ENCODE peak calls at places on chromosome 12, in ten cellular contexts. One of them, this sample, is unnamed.

GRCh38 chr12:106131671-106132070 is 7.1 kb downstream of the NUAK1 start:
- DNase-seq in RPMI8226: no peak
- DNase-seq in astrocyte of the cerebellum: no peak
- DNase-seq in Right ventricle myocardium inferior: no peak
- DNase-seq in effector memory CD8-positive, alpha-beta T cell: no peak
- DNase-seq in esophagus muscularis mucosa: no peak
- DNase-seq in islet precursor cell: peak
- DNase-seq in Right ventricle myocardium superior: no peak
- DNase-seq in transverse colon: no peak
- DNase-seq in activated CD4-positive, alpha-beta T cell treated with anti-CD3 and anti-CD28 coated beads, Interleukin-2, amount 50 U/mL, for 4 hours: no peak
- DNase-seq in this sample: no peak

GRCh38 chr12:103268831-103269514 is 226.8 kb downstream of the C12orf42 start:
- DNase-seq in RPMI8226: peak
- DNase-seq in astrocyte of the cerebellum: no peak
- DNase-seq in Right ventricle myocardium inferior: no peak
- DNase-seq in effector memory CD8-positive, alpha-beta T cell: no peak
- DNase-seq in esophagus muscularis mucosa: no peak
- DNase-seq in islet precursor cell: no peak
- DNase-seq in Right ventricle myocardium superior: no peak
- DNase-seq in transverse colon: no peak
- DNase-seq in activated CD4-positive, alpha-beta T cell treated with anti-CD3 and anti-CD28 coated beads, Interleukin-2, amount 50 U/mL, for 4 hours: no peak
- DNase-seq in this sample: no peak

GRCh38 chr12:82412246-82412645 is 53.9 kb downstream of the METTL25 start:
- DNase-seq in RPMI8226: no peak
- DNase-seq in astrocyte of the cerebellum: no peak
- DNase-seq in Right ventricle myocardium inferior: no peak
- DNase-seq in effector memory CD8-positive, alpha-beta T cell: no peak
- DNase-seq in esophagus muscularis mucosa: no peak
- DNase-seq in islet precursor cell: no peak
- DNase-seq in Right ventricle myocardium superior: no peak
- DNase-seq in transverse colon: no peak
- DNase-seq in activated CD4-positive, alpha-beta T cell treated with anti-CD3 and anti-CD28 coated beads, Interleukin-2, amount 50 U/mL, for 4 hours: no peak
- DNase-seq in this sample: no peak

GRCh38 chr12:49636979-49637378 is 13.6 kb downstream of the PRPF40B start:
- DNase-seq in RPMI8226: peak
- DNase-seq in astrocyte of the cerebellum: peak
- DNase-seq in Right ventricle myocardium inferior: no peak
- DNase-seq in effector memory CD8-positive, alpha-beta T cell: peak
- DNase-seq in esophagus muscularis mucosa: no peak
- DNase-seq in islet precursor cell: peak
- DNase-seq in Right ventricle myocardium superior: no peak
- DNase-seq in transverse colon: peak
- DNase-seq in activated CD4-positive, alpha-beta T cell treated with anti-CD3 and anti-CD28 coated beads, Interleukin-2, amount 50 U/mL, for 4 hours: peak
- DNase-seq in this sample: peak

GRCh38 chr12:31765931-31766330 is 37.1 kb upstream of the AMN1 start:
- DNase-seq in RPMI8226: no peak
- DNase-seq in astrocyte of the cerebellum: no peak
- DNase-seq in Right ventricle myocardium inferior: no peak
- DNase-seq in effector memory CD8-positive, alpha-beta T cell: no peak
- DNase-seq in esophagus muscularis mucosa: no peak
- DNase-seq in islet precursor cell: no peak
- DNase-seq in Right ventricle myocardium superior: no peak
- DNase-seq in transverse colon: no peak
- DNase-seq in activated CD4-positive, alpha-beta T cell treated with anti-CD3 and anti-CD28 coated beads, Interleukin-2, amount 50 U/mL, for 4 hours: no peak
- DNase-seq in this sample: no peak

GRCh38 chr12:29782285-29782820 is 1.4 kb downstream of the TMTC1 start:
- DNase-seq in RPMI8226: peak
- DNase-seq in astrocyte of the cerebellum: peak
- DNase-seq in Right ventricle myocardium inferior: no peak
- DNase-seq in effector memory CD8-positive, alpha-beta T cell: no peak
- DNase-seq in esophagus muscularis mucosa: no peak
- DNase-seq in islet precursor cell: no peak
- DNase-seq in Right ventricle myocardium superior: no peak
- DNase-seq in transverse colon: no peak
- DNase-seq in activated CD4-positive, alpha-beta T cell treated with anti-CD3 and anti-CD28 coated beads, Interleukin-2, amount 50 U/mL, for 4 hours: no peak
- DNase-seq in this sample: no peak

GRCh38 chr12:80556566-80556965 is 112.5 kb downstream of the PTPRQ start:
- DNase-seq in RPMI8226: no peak
- DNase-seq in astrocyte of the cerebellum: no peak
- DNase-seq in Right ventricle myocardium inferior: no peak
- DNase-seq in effector memory CD8-positive, alpha-beta T cell: no peak
- DNase-seq in esophagus muscularis mucosa: no peak
- DNase-seq in islet precursor cell: no peak
- DNase-seq in Right ventricle myocardium superior: no peak
- DNase-seq in transverse colon: no peak
- DNase-seq in activated CD4-positive, alpha-beta T cell treated with anti-CD3 and anti-CD28 coated beads, Interleukin-2, amount 50 U/mL, for 4 hours: no peak
- DNase-seq in this sample: no peak

GRCh38 chr12:72369560-72369959 is 97.4 kb downstream of the TRHDE start:
- DNase-seq in RPMI8226: no peak
- DNase-seq in astrocyte of the cerebellum: no peak
- DNase-seq in Right ventricle myocardium inferior: no peak
- DNase-seq in effector memory CD8-positive, alpha-beta T cell: no peak
- DNase-seq in esophagus muscularis mucosa: no peak
- DNase-seq in islet precursor cell: no peak
- DNase-seq in Right ventricle myocardium superior: no peak
- DNase-seq in transverse colon: no peak
- DNase-seq in activated CD4-positive, alpha-beta T cell treated with anti-CD3 and anti-CD28 coated beads, Interleukin-2, amount 50 U/mL, for 4 hours: no peak
- DNase-seq in this sample: no peak

GRCh38 chr12:102034346-102034745 is 27.4 kb downstream of the WASHC3 start:
- DNase-seq in RPMI8226: no peak
- DNase-seq in astrocyte of the cerebellum: peak
- DNase-seq in Right ventricle myocardium inferior: no peak
- DNase-seq in effector memory CD8-positive, alpha-beta T cell: no peak
- DNase-seq in esophagus muscularis mucosa: no peak
- DNase-seq in islet precursor cell: no peak
- DNase-seq in Right ventricle myocardium superior: no peak
- DNase-seq in transverse colon: no peak
- DNase-seq in activated CD4-positive, alpha-beta T cell treated with anti-CD3 and anti-CD28 coated beads, Interleukin-2, amount 50 U/mL, for 4 hours: no peak
- DNase-seq in this sample: no peak

GRCh38 chr12:46384451-46385301 is 12.1 kb upstream of the SLC38A2 start:
- DNase-seq in RPMI8226: no peak
- DNase-seq in astrocyte of the cerebellum: no peak
- DNase-seq in Right ventricle myocardium inferior: no peak
- DNase-seq in effector memory CD8-positive, alpha-beta T cell: no peak
- DNase-seq in esophagus muscularis mucosa: no peak
- DNase-seq in islet precursor cell: no peak
- DNase-seq in Right ventricle myocardium superior: no peak
- DNase-seq in transverse colon: no peak
- DNase-seq in activated CD4-positive, alpha-beta T cell treated with anti-CD3 and anti-CD28 coated beads, Interleukin-2, amount 50 U/mL, for 4 hours: no peak
- DNase-seq in this sample: no peak

GRCh38 chr12:107349008-107349747 is 255.8 kb upstream of the CRY1 start:
- DNase-seq in RPMI8226: no peak
- DNase-seq in astrocyte of the cerebellum: peak
- DNase-seq in Right ventricle myocardium inferior: no peak
- DNase-seq in effector memory CD8-positive, alpha-beta T cell: no peak
- DNase-seq in esophagus muscularis mucosa: no peak
- DNase-seq in islet precursor cell: peak
- DNase-seq in Right ventricle myocardium superior: no peak
- DNase-seq in transverse colon: peak
- DNase-seq in activated CD4-positive, alpha-beta T cell treated with anti-CD3 and anti-CD28 coated beads, Interleukin-2, amount 50 U/mL, for 4 hours: no peak
- DNase-seq in this sample: no peak

GRCh38 chr12:112419269-112420133 is 754 bp downstream of the PTPN11 start:
- DNase-seq in RPMI8226: no peak
- DNase-seq in astrocyte of the cerebellum: peak
- DNase-seq in Right ventricle myocardium inferior: peak
- DNase-seq in effector memory CD8-positive, alpha-beta T cell: no peak
- DNase-seq in esophagus muscularis mucosa: peak
- DNase-seq in islet precursor cell: peak
- DNase-seq in Right ventricle myocardium superior: peak
- DNase-seq in transverse colon: peak
- DNase-seq in activated CD4-positive, alpha-beta T cell treated with anti-CD3 and anti-CD28 coated beads, Interleukin-2, amount 50 U/mL, for 4 hours: peak
- DNase-seq in this sample: peak

GRCh38 chr12:19546611-19547162 is 107.4 kb downstream of the AEBP2 start:
- DNase-seq in RPMI8226: no peak
- DNase-seq in astrocyte of the cerebellum: no peak
- DNase-seq in Right ventricle myocardium inferior: no peak
- DNase-seq in effector memory CD8-positive, alpha-beta T cell: no peak
- DNase-seq in esophagus muscularis mucosa: no peak
- DNase-seq in islet precursor cell: no peak
- DNase-seq in Right ventricle myocardium superior: no peak
- DNase-seq in transverse colon: no peak
- DNase-seq in activated CD4-positive, alpha-beta T cell treated with anti-CD3 and anti-CD28 coated beads, Interleukin-2, amount 50 U/mL, for 4 hours: no peak
- DNase-seq in this sample: no peak

GRCh38 chr12:50052964-50053363 is 4.4 kb upstream of the ASIC1 start:
- DNase-seq in RPMI8226: no peak
- DNase-seq in astrocyte of the cerebellum: no peak
- DNase-seq in Right ventricle myocardium inferior: no peak
- DNase-seq in effector memory CD8-positive, alpha-beta T cell: no peak
- DNase-seq in esophagus muscularis mucosa: no peak
- DNase-seq in islet precursor cell: no peak
- DNase-seq in Right ventricle myocardium superior: no peak
- DNase-seq in transverse colon: no peak
- DNase-seq in activated CD4-positive, alpha-beta T cell treated with anti-CD3 and anti-CD28 coated beads, Interleukin-2, amount 50 U/mL, for 4 hours: no peak
- DNase-seq in this sample: no peak

GRCh38 chr12:14408208-14408607 is 42.7 kb downstream of the ATF7IP start:
- DNase-seq in RPMI8226: peak
- DNase-seq in astrocyte of the cerebellum: no peak
- DNase-seq in Right ventricle myocardium inferior: no peak
- DNase-seq in effector memory CD8-positive, alpha-beta T cell: no peak
- DNase-seq in esophagus muscularis mucosa: no peak
- DNase-seq in islet precursor cell: no peak
- DNase-seq in Right ventricle myocardium superior: no peak
- DNase-seq in transverse colon: no peak
- DNase-seq in activated CD4-positive, alpha-beta T cell treated with anti-CD3 and anti-CD28 coated beads, Interleukin-2, amount 50 U/mL, for 4 hours: no peak
- DNase-seq in this sample: peak

GRCh38 chr12:103011974-103012763 is 54.7 kb downstream of the ASCL1 start:
- DNase-seq in RPMI8226: no peak
- DNase-seq in astrocyte of the cerebellum: no peak
- DNase-seq in Right ventricle myocardium inferior: no peak
- DNase-seq in effector memory CD8-positive, alpha-beta T cell: no peak
- DNase-seq in esophagus muscularis mucosa: no peak
- DNase-seq in islet precursor cell: no peak
- DNase-seq in Right ventricle myocardium superior: no peak
- DNase-seq in transverse colon: no peak
- DNase-seq in activated CD4-positive, alpha-beta T cell treated with anti-CD3 and anti-CD28 coated beads, Interleukin-2, amount 50 U/mL, for 4 hours: no peak
- DNase-seq in this sample: no peak

GRCh38 chr12:124995200-124995961 is 1.9 kb downstream of the BRI3BP start:
- DNase-seq in RPMI8226: peak
- DNase-seq in astrocyte of the cerebellum: no peak
- DNase-seq in Right ventricle myocardium inferior: no peak
- DNase-seq in effector memory CD8-positive, alpha-beta T cell: no peak
- DNase-seq in esophagus muscularis mucosa: no peak
- DNase-seq in islet precursor cell: no peak
- DNase-seq in Right ventricle myocardium superior: no peak
- DNase-seq in transverse colon: peak
- DNase-seq in activated CD4-positive, alpha-beta T cell treated with anti-CD3 and anti-CD28 coated beads, Interleukin-2, amount 50 U/mL, for 4 hours: no peak
- DNase-seq in this sample: peak

GRCh38 chr12:62291888-62292760 is 31.9 kb downstream of the USP15 start:
- DNase-seq in RPMI8226: no peak
- DNase-seq in astrocyte of the cerebellum: no peak
- DNase-seq in Right ventricle myocardium inferior: peak
- DNase-seq in effector memory CD8-positive, alpha-beta T cell: no peak
- DNase-seq in esophagus muscularis mucosa: no peak
- DNase-seq in islet precursor cell: peak
- DNase-seq in Right ventricle myocardium superior: no peak
- DNase-seq in transverse colon: no peak
- DNase-seq in activated CD4-positive, alpha-beta T cell treated with anti-CD3 and anti-CD28 coated beads, Interleukin-2, amount 50 U/mL, for 4 hours: peak
- DNase-seq in this sample: no peak

GRCh38 chr12:131971226-131971625 is 21.5 kb downstream of the EP400 start:
- DNase-seq in RPMI8226: no peak
- DNase-seq in astrocyte of the cerebellum: no peak
- DNase-seq in Right ventricle myocardium inferior: no peak
- DNase-seq in effector memory CD8-positive, alpha-beta T cell: no peak
- DNase-seq in esophagus muscularis mucosa: no peak
- DNase-seq in islet precursor cell: no peak
- DNase-seq in Right ventricle myocardium superior: no peak
- DNase-seq in transverse colon: no peak
- DNase-seq in activated CD4-positive, alpha-beta T cell treated with anti-CD3 and anti-CD28 coated beads, Interleukin-2, amount 50 U/mL, for 4 hours: no peak
- DNase-seq in this sample: no peak

GRCh38 chr12:25861226-25861625 is 97.3 kb upstream of the RASSF8 start:
- DNase-seq in RPMI8226: no peak
- DNase-seq in astrocyte of the cerebellum: no peak
- DNase-seq in Right ventricle myocardium inferior: no peak
- DNase-seq in effector memory CD8-positive, alpha-beta T cell: no peak
- DNase-seq in esophagus muscularis mucosa: no peak
- DNase-seq in islet precursor cell: no peak
- DNase-seq in Right ventricle myocardium superior: no peak
- DNase-seq in transverse colon: no peak
- DNase-seq in activated CD4-positive, alpha-beta T cell treated with anti-CD3 and anti-CD28 coated beads, Interleukin-2, amount 50 U/mL, for 4 hours: no peak
- DNase-seq in this sample: no peak

GRCh38 chr12:115846516-115846915 is 431.0 kb downstream of the MED13L start:
- DNase-seq in RPMI8226: no peak
- DNase-seq in astrocyte of the cerebellum: no peak
- DNase-seq in Right ventricle myocardium inferior: no peak
- DNase-seq in effector memory CD8-positive, alpha-beta T cell: no peak
- DNase-seq in esophagus muscularis mucosa: no peak
- DNase-seq in islet precursor cell: peak
- DNase-seq in Right ventricle myocardium superior: no peak
- DNase-seq in transverse colon: no peak
- DNase-seq in activated CD4-positive, alpha-beta T cell treated with anti-CD3 and anti-CD28 coated beads, Interleukin-2, amount 50 U/mL, for 4 hours: no peak
- DNase-seq in this sample: no peak

GRCh38 chr12:88334271-88334670 is 192.2 kb downstream of the TMTC3 start:
- DNase-seq in RPMI8226: peak
- DNase-seq in astrocyte of the cerebellum: peak
- DNase-seq in Right ventricle myocardium inferior: no peak
- DNase-seq in effector memory CD8-positive, alpha-beta T cell: no peak
- DNase-seq in esophagus muscularis mucosa: no peak
- DNase-seq in islet precursor cell: peak
- DNase-seq in Right ventricle myocardium superior: no peak
- DNase-seq in transverse colon: no peak
- DNase-seq in activated CD4-positive, alpha-beta T cell treated with anti-CD3 and anti-CD28 coated beads, Interleukin-2, amount 50 U/mL, for 4 hours: no peak
- DNase-seq in this sample: no peak

GRCh38 chr12:108635997-108636808 is 2.5 kb upstream of the SELPLG start:
- DNase-seq in RPMI8226: peak
- DNase-seq in astrocyte of the cerebellum: no peak
- DNase-seq in Right ventricle myocardium inferior: no peak
- DNase-seq in effector memory CD8-positive, alpha-beta T cell: no peak
- DNase-seq in esophagus muscularis mucosa: no peak
- DNase-seq in islet precursor cell: no peak
- DNase-seq in Right ventricle myocardium superior: no peak
- DNase-seq in transverse colon: no peak
- DNase-seq in activated CD4-positive, alpha-beta T cell treated with anti-CD3 and anti-CD28 coated beads, Interleukin-2, amount 50 U/mL, for 4 hours: no peak
- DNase-seq in this sample: peak

GRCh38 chr12:913919-914718 is 35.4 kb downstream of the RAD52 start:
- DNase-seq in RPMI8226: no peak
- DNase-seq in astrocyte of the cerebellum: peak
- DNase-seq in Right ventricle myocardium inferior: no peak
- DNase-seq in effector memory CD8-positive, alpha-beta T cell: no peak
- DNase-seq in esophagus muscularis mucosa: no peak
- DNase-seq in islet precursor cell: no peak
- DNase-seq in Right ventricle myocardium superior: no peak
- DNase-seq in transverse colon: no peak
- DNase-seq in activated CD4-positive, alpha-beta T cell treated with anti-CD3 and anti-CD28 coated beads, Interleukin-2, amount 50 U/mL, for 4 hours: no peak
- DNase-seq in this sample: no peak

GRCh38 chr12:93725531-93725930 is 48.4 kb downstream of the CRADD start:
- DNase-seq in RPMI8226: no peak
- DNase-seq in astrocyte of the cerebellum: no peak
- DNase-seq in Right ventricle myocardium inferior: no peak
- DNase-seq in effector memory CD8-positive, alpha-beta T cell: no peak
- DNase-seq in esophagus muscularis mucosa: no peak
- DNase-seq in islet precursor cell: no peak
- DNase-seq in Right ventricle myocardium superior: no peak
- DNase-seq in transverse colon: no peak
- DNase-seq in activated CD4-positive, alpha-beta T cell treated with anti-CD3 and anti-CD28 coated beads, Interleukin-2, amount 50 U/mL, for 4 hours: no peak
- DNase-seq in this sample: no peak

GRCh38 chr12:10716277-10716676 is 6.8 kb downstream of the YBX3 start:
- DNase-seq in RPMI8226: no peak
- DNase-seq in astrocyte of the cerebellum: no peak
- DNase-seq in Right ventricle myocardium inferior: no peak
- DNase-seq in effector memory CD8-positive, alpha-beta T cell: no peak
- DNase-seq in esophagus muscularis mucosa: no peak
- DNase-seq in islet precursor cell: no peak
- DNase-seq in Right ventricle myocardium superior: no peak
- DNase-seq in transverse colon: no peak
- DNase-seq in activated CD4-positive, alpha-beta T cell treated with anti-CD3 and anti-CD28 coated beads, Interleukin-2, amount 50 U/mL, for 4 hours: no peak
- DNase-seq in this sample: no peak

GRCh38 chr12:83121886-83122622 is 435.3 kb downstream of the TMTC2 start:
- DNase-seq in RPMI8226: no peak
- DNase-seq in astrocyte of the cerebellum: no peak
- DNase-seq in Right ventricle myocardium inferior: no peak
- DNase-seq in effector memory CD8-positive, alpha-beta T cell: no peak
- DNase-seq in esophagus muscularis mucosa: no peak
- DNase-seq in islet precursor cell: no peak
- DNase-seq in Right ventricle myocardium superior: no peak
- DNase-seq in transverse colon: no peak
- DNase-seq in activated CD4-positive, alpha-beta T cell treated with anti-CD3 and anti-CD28 coated beads, Interleukin-2, amount 50 U/mL, for 4 hours: no peak
- DNase-seq in this sample: no peak

GRCh38 chr12:12755923-12756322 is 29.5 kb upstream of the APOLD1 start:
- DNase-seq in RPMI8226: no peak
- DNase-seq in astrocyte of the cerebellum: no peak
- DNase-seq in Right ventricle myocardium inferior: no peak
- DNase-seq in effector memory CD8-positive, alpha-beta T cell: no peak
- DNase-seq in esophagus muscularis mucosa: no peak
- DNase-seq in islet precursor cell: no peak
- DNase-seq in Right ventricle myocardium superior: no peak
- DNase-seq in transverse colon: no peak
- DNase-seq in activated CD4-positive, alpha-beta T cell treated with anti-CD3 and anti-CD28 coated beads, Interleukin-2, amount 50 U/mL, for 4 hours: no peak
- DNase-seq in this sample: no peak